ENCODE peak calls at places on chromosome 9, in ten cellular contexts. One of them, this sample, is unnamed.

GRCh38 chr9:127742435-127743088 is 7.5 kb upstream of the TOR2A start:
- DNase-seq in NCI-H1092: no peak
- DNase-seq in natural killer cell: no peak
- DNase-seq in lower lobe of right lung: no peak
- DNase-seq in RPMI8226: no peak
- DNase-seq in tibial nerve: no peak
- DNase-seq in tibial artery: no peak
- DNase-seq in activated T-helper 1 cell treated with Interleukin-2 at 50 U/mL for 16 hours: no peak
- DNase-seq in KG1: no peak
- DNase-seq in HS-5: peak; percentile 30
- DNase-seq in this sample: no peak

GRCh38 chr9:14231196-14231990 is 82.5 kb downstream of the NFIB start:
- DNase-seq in tibial artery: no peak
- DNase-seq in lower lobe of right lung: no peak
- DNase-seq in RPMI8226: no peak
- DNase-seq in natural killer cell: no peak
- DNase-seq in activated T-helper 1 cell treated with Interleukin-2 at 50 U/mL for 16 hours: no peak
- DNase-seq in tibial nerve: no peak
- DNase-seq in KG1: no peak
- DNase-seq in HS-5: no peak
- DNase-seq in NCI-H1092: no peak
- DNase-seq in this sample: no peak

GRCh38 chr9:120899490-120900037 is 22.6 kb upstream of the PHF19 start:
- DNase-seq in lower lobe of right lung: no peak
- DNase-seq in NCI-H1092: no peak
- DNase-seq in natural killer cell: no peak
- DNase-seq in RPMI8226: no peak
- DNase-seq in HS-5: no peak
- DNase-seq in tibial nerve: no peak
- DNase-seq in tibial artery: no peak
- DNase-seq in activated T-helper 1 cell treated with Interleukin-2 at 50 U/mL for 16 hours: no peak
- DNase-seq in KG1: no peak
- DNase-seq in this sample: no peak

GRCh38 chr9:97866300-97866699 is 13.3 kb downstream of the FOXE1 start:
- DNase-seq in activated T-helper 1 cell treated with Interleukin-2 at 50 U/mL for 16 hours: no peak
- DNase-seq in lower lobe of right lung: no peak
- DNase-seq in HS-5: no peak
- DNase-seq in NCI-H1092: no peak
- DNase-seq in RPMI8226: no peak
- DNase-seq in tibial artery: no peak
- DNase-seq in tibial nerve: no peak
- DNase-seq in natural killer cell: no peak
- DNase-seq in KG1: no peak
- DNase-seq in this sample: no peak

GRCh38 chr9:111975709-111976108 is 79.1 kb downstream of the UGCG start:
- DNase-seq in activated T-helper 1 cell treated with Interleukin-2 at 50 U/mL for 16 hours: peak; percentile 2
- DNase-seq in RPMI8226: peak; percentile 69
- DNase-seq in tibial artery: peak; percentile 37
- DNase-seq in lower lobe of right lung: peak; percentile 62
- DNase-seq in tibial nerve: no peak
- DNase-seq in KG1: no peak
- DNase-seq in NCI-H1092: peak; percentile 48
- DNase-seq in natural killer cell: no peak
- DNase-seq in HS-5: no peak
- DNase-seq in this sample: no peak

GRCh38 chr9:84897362-84898094 is 228.0 kb downstream of the NTRK2 start:
- DNase-seq in tibial artery: no peak
- DNase-seq in HS-5: no peak
- DNase-seq in lower lobe of right lung: no peak
- DNase-seq in natural killer cell: no peak
- DNase-seq in activated T-helper 1 cell treated with Interleukin-2 at 50 U/mL for 16 hours: no peak
- DNase-seq in NCI-H1092: no peak
- DNase-seq in KG1: no peak
- DNase-seq in RPMI8226: no peak
- DNase-seq in tibial nerve: no peak
- DNase-seq in this sample: no peak

GRCh38 chr9:5879419-5880181 is 11.1 kb upstream of the MLANA start:
- DNase-seq in tibial artery: no peak
- DNase-seq in RPMI8226: no peak
- DNase-seq in KG1: no peak
- DNase-seq in activated T-helper 1 cell treated with Interleukin-2 at 50 U/mL for 16 hours: no peak
- DNase-seq in NCI-H1092: no peak
- DNase-seq in lower lobe of right lung: no peak
- DNase-seq in natural killer cell: no peak
- DNase-seq in tibial nerve: no peak
- DNase-seq in HS-5: peak; percentile 80
- DNase-seq in this sample: no peak

GRCh38 chr9:87502446-87503232 is 5.0 kb downstream of the DAPK1 start:
- DNase-seq in RPMI8226: no peak
- DNase-seq in lower lobe of right lung: peak; percentile 80
- DNase-seq in tibial nerve: no peak
- DNase-seq in natural killer cell: no peak
- DNase-seq in activated T-helper 1 cell treated with Interleukin-2 at 50 U/mL for 16 hours: no peak
- DNase-seq in tibial artery: no peak
- DNase-seq in NCI-H1092: no peak
- DNase-seq in HS-5: no peak
- DNase-seq in KG1: no peak
- DNase-seq in this sample: no peak

GRCh38 chr9:18978188-18978587 is 54.8 kb downstream of the SAXO1 start:
- DNase-seq in HS-5: no peak
- DNase-seq in tibial artery: no peak
- DNase-seq in NCI-H1092: no peak
- DNase-seq in tibial nerve: no peak
- DNase-seq in RPMI8226: no peak
- DNase-seq in lower lobe of right lung: no peak
- DNase-seq in natural killer cell: no peak
- DNase-seq in activated T-helper 1 cell treated with Interleukin-2 at 50 U/mL for 16 hours: no peak
- DNase-seq in KG1: no peak
- DNase-seq in this sample: no peak

GRCh38 chr9:93207326-93207814 is 23.4 kb downstream of the WNK2 start:
- DNase-seq in HS-5: no peak
- DNase-seq in RPMI8226: no peak
- DNase-seq in lower lobe of right lung: peak; percentile 40
- DNase-seq in KG1: no peak
- DNase-seq in NCI-H1092: peak; percentile 74
- DNase-seq in activated T-helper 1 cell treated with Interleukin-2 at 50 U/mL for 16 hours: no peak
- DNase-seq in natural killer cell: no peak
- DNase-seq in tibial nerve: peak; percentile 35
- DNase-seq in tibial artery: peak; percentile 80
- DNase-seq in this sample: peak; percentile 63

GRCh38 chr9:97763884-97764283 is 66.7 kb upstream of the XPA start:
- DNase-seq in activated T-helper 1 cell treated with Interleukin-2 at 50 U/mL for 16 hours: no peak
- DNase-seq in NCI-H1092: no peak
- DNase-seq in tibial nerve: no peak
- DNase-seq in lower lobe of right lung: no peak
- DNase-seq in RPMI8226: no peak
- DNase-seq in KG1: no peak
- DNase-seq in natural killer cell: no peak
- DNase-seq in HS-5: no peak
- DNase-seq in tibial artery: no peak
- DNase-seq in this sample: no peak

GRCh38 chr9:87386490-87386889 is 111.2 kb upstream of the DAPK1 start:
- DNase-seq in lower lobe of right lung: no peak
- DNase-seq in NCI-H1092: no peak
- DNase-seq in tibial nerve: no peak
- DNase-seq in HS-5: no peak
- DNase-seq in natural killer cell: no peak
- DNase-seq in RPMI8226: no peak
- DNase-seq in KG1: no peak
- DNase-seq in activated T-helper 1 cell treated with Interleukin-2 at 50 U/mL for 16 hours: no peak
- DNase-seq in tibial artery: no peak
- DNase-seq in this sample: no peak

GRCh38 chr9:13049223-13049622 is 230.3 kb downstream of the MPDZ start:
- DNase-seq in natural killer cell: no peak
- DNase-seq in KG1: no peak
- DNase-seq in lower lobe of right lung: no peak
- DNase-seq in tibial artery: no peak
- DNase-seq in tibial nerve: no peak
- DNase-seq in RPMI8226: no peak
- DNase-seq in NCI-H1092: peak; percentile 92
- DNase-seq in activated T-helper 1 cell treated with Interleukin-2 at 50 U/mL for 16 hours: no peak
- DNase-seq in HS-5: no peak
- DNase-seq in this sample: peak; percentile 54

GRCh38 chr9:134469041-134469875 is 143.0 kb downstream of the RXRA start:
- DNase-seq in RPMI8226: no peak
- DNase-seq in natural killer cell: no peak
- DNase-seq in KG1: no peak
- DNase-seq in lower lobe of right lung: peak; percentile 78
- DNase-seq in NCI-H1092: no peak
- DNase-seq in HS-5: no peak
- DNase-seq in tibial artery: peak; percentile 83
- DNase-seq in activated T-helper 1 cell treated with Interleukin-2 at 50 U/mL for 16 hours: no peak
- DNase-seq in tibial nerve: peak; percentile 21
- DNase-seq in this sample: no peak

GRCh38 chr9:131722260-131722659 is 17.6 kb downstream of the RAPGEF1 start:
- DNase-seq in tibial artery: no peak
- DNase-seq in lower lobe of right lung: no peak
- DNase-seq in activated T-helper 1 cell treated with Interleukin-2 at 50 U/mL for 16 hours: no peak
- DNase-seq in natural killer cell: no peak
- DNase-seq in KG1: no peak
- DNase-seq in NCI-H1092: peak; percentile 70
- DNase-seq in tibial nerve: no peak
- DNase-seq in HS-5: no peak
- DNase-seq in RPMI8226: peak; percentile 74
- DNase-seq in this sample: no peak

GRCh38 chr9:1217076-1217475 is 166.9 kb downstream of the DMRT2 start:
- DNase-seq in tibial artery: no peak
- DNase-seq in activated T-helper 1 cell treated with Interleukin-2 at 50 U/mL for 16 hours: no peak
- DNase-seq in tibial nerve: no peak
- DNase-seq in RPMI8226: no peak
- DNase-seq in lower lobe of right lung: no peak
- DNase-seq in KG1: no peak
- DNase-seq in NCI-H1092: no peak
- DNase-seq in natural killer cell: no peak
- DNase-seq in HS-5: no peak
- DNase-seq in this sample: no peak

GRCh38 chr9:135701067-135701967 is 668 bp upstream of the KCNT1 start:
- DNase-seq in tibial nerve: no peak
- DNase-seq in lower lobe of right lung: no peak
- DNase-seq in tibial artery: no peak
- DNase-seq in KG1: no peak
- DNase-seq in natural killer cell: peak; percentile 22
- DNase-seq in HS-5: no peak
- DNase-seq in activated T-helper 1 cell treated with Interleukin-2 at 50 U/mL for 16 hours: no peak
- DNase-seq in RPMI8226: no peak
- DNase-seq in NCI-H1092: no peak
- DNase-seq in this sample: no peak

GRCh38 chr9:123912167-123912897 is 17.6 kb downstream of the DENND1A start:
- DNase-seq in lower lobe of right lung: no peak
- DNase-seq in tibial artery: no peak
- DNase-seq in NCI-H1092: no peak
- DNase-seq in KG1: no peak
- DNase-seq in activated T-helper 1 cell treated with Interleukin-2 at 50 U/mL for 16 hours: no peak
- DNase-seq in tibial nerve: no peak
- DNase-seq in natural killer cell: no peak
- DNase-seq in HS-5: no peak
- DNase-seq in RPMI8226: no peak
- DNase-seq in this sample: no peak

GRCh38 chr9:109238677-109239076 is 71.6 kb upstream of the FRRS1L start:
- DNase-seq in KG1: no peak
- DNase-seq in HS-5: no peak
- DNase-seq in lower lobe of right lung: no peak
- DNase-seq in activated T-helper 1 cell treated with Interleukin-2 at 50 U/mL for 16 hours: no peak
- DNase-seq in RPMI8226: no peak
- DNase-seq in tibial nerve: no peak
- DNase-seq in natural killer cell: no peak
- DNase-seq in tibial artery: no peak
- DNase-seq in NCI-H1092: no peak
- DNase-seq in this sample: no peak

GRCh38 chr9:130680836-130681768 is 12.5 kb upstream of the EXOSC2 start:
- DNase-seq in tibial artery: peak; percentile 82
- DNase-seq in tibial nerve: no peak
- DNase-seq in KG1: no peak
- DNase-seq in activated T-helper 1 cell treated with Interleukin-2 at 50 U/mL for 16 hours: peak; percentile 29
- DNase-seq in natural killer cell: peak; percentile 56
- DNase-seq in RPMI8226: peak; percentile 95
- DNase-seq in NCI-H1092: peak; percentile 58
- DNase-seq in lower lobe of right lung: peak; percentile 88
- DNase-seq in HS-5: peak; percentile 79
- DNase-seq in this sample: peak; percentile 45

GRCh38 chr9:125534934-125535701 is 171.9 kb downstream of the MAPKAP1 start:
- DNase-seq in tibial artery: no peak
- DNase-seq in NCI-H1092: no peak
- DNase-seq in natural killer cell: no peak
- DNase-seq in lower lobe of right lung: no peak
- DNase-seq in activated T-helper 1 cell treated with Interleukin-2 at 50 U/mL for 16 hours: no peak
- DNase-seq in KG1: no peak
- DNase-seq in HS-5: no peak
- DNase-seq in RPMI8226: no peak
- DNase-seq in tibial nerve: no peak
- DNase-seq in this sample: no peak

GRCh38 chr9:105760053-105760452 is 65.7 kb downstream of the TMEM38B start:
- DNase-seq in HS-5: peak; percentile 5
- DNase-seq in RPMI8226: no peak
- DNase-seq in natural killer cell: no peak
- DNase-seq in NCI-H1092: no peak
- DNase-seq in tibial nerve: no peak
- DNase-seq in activated T-helper 1 cell treated with Interleukin-2 at 50 U/mL for 16 hours: no peak
- DNase-seq in KG1: no peak
- DNase-seq in tibial artery: no peak
- DNase-seq in lower lobe of right lung: no peak
- DNase-seq in this sample: no peak

GRCh38 chr9:86562691-86563090 is 208.5 kb upstream of the TUT7 start:
- DNase-seq in tibial artery: no peak
- DNase-seq in NCI-H1092: no peak
- DNase-seq in tibial nerve: no peak
- DNase-seq in natural killer cell: no peak
- DNase-seq in HS-5: no peak
- DNase-seq in KG1: no peak
- DNase-seq in activated T-helper 1 cell treated with Interleukin-2 at 50 U/mL for 16 hours: no peak
- DNase-seq in lower lobe of right lung: no peak
- DNase-seq in RPMI8226: no peak
- DNase-seq in this sample: no peak

GRCh38 chr9:124810513-124811355 is 33.8 kb downstream of the OLFML2A start:
- DNase-seq in activated T-helper 1 cell treated with Interleukin-2 at 50 U/mL for 16 hours: no peak
- DNase-seq in lower lobe of right lung: no peak
- DNase-seq in KG1: no peak
- DNase-seq in tibial artery: no peak
- DNase-seq in natural killer cell: no peak
- DNase-seq in HS-5: no peak
- DNase-seq in tibial nerve: no peak
- DNase-seq in RPMI8226: no peak
- DNase-seq in NCI-H1092: no peak
- DNase-seq in this sample: no peak

GRCh38 chr9:2876726-2877125 is 32.8 kb upstream of the PUM3 start:
- DNase-seq in tibial artery: no peak
- DNase-seq in HS-5: no peak
- DNase-seq in natural killer cell: no peak
- DNase-seq in RPMI8226: no peak
- DNase-seq in activated T-helper 1 cell treated with Interleukin-2 at 50 U/mL for 16 hours: no peak
- DNase-seq in KG1: no peak
- DNase-seq in lower lobe of right lung: no peak
- DNase-seq in tibial nerve: no peak
- DNase-seq in NCI-H1092: no peak
- DNase-seq in this sample: no peak

GRCh38 chr9:92894711-92895362 is 17.0 kb upstream of the ZNF484 start:
- DNase-seq in tibial artery: peak; percentile 56
- DNase-seq in natural killer cell: no peak
- DNase-seq in NCI-H1092: no peak
- DNase-seq in lower lobe of right lung: no peak
- DNase-seq in RPMI8226: no peak
- DNase-seq in KG1: no peak
- DNase-seq in activated T-helper 1 cell treated with Interleukin-2 at 50 U/mL for 16 hours: no peak
- DNase-seq in HS-5: no peak
- DNase-seq in tibial nerve: no peak
- DNase-seq in this sample: no peak

GRCh38 chr9:131095666-131096489 is 453 bp upstream of the AIF1L start:
- DNase-seq in NCI-H1092: peak; percentile 46
- DNase-seq in RPMI8226: peak; percentile 72
- DNase-seq in tibial nerve: no peak
- DNase-seq in KG1: no peak
- DNase-seq in natural killer cell: no peak
- DNase-seq in HS-5: no peak
- DNase-seq in lower lobe of right lung: no peak
- DNase-seq in activated T-helper 1 cell treated with Interleukin-2 at 50 U/mL for 16 hours: no peak
- DNase-seq in tibial artery: no peak
- DNase-seq in this sample: no peak

GRCh38 chr9:63816742-63817621 is 1468.0 kb downstream of the FOXD4L5 start:
- DNase-seq in KG1: no peak
- DNase-seq in NCI-H1092: no peak
- DNase-seq in tibial artery: peak; percentile 83
- DNase-seq in natural killer cell: peak; percentile 31
- DNase-seq in HS-5: peak; percentile 30
- DNase-seq in tibial nerve: peak; percentile 61
- DNase-seq in lower lobe of right lung: peak; percentile 95
- DNase-seq in RPMI8226: peak; percentile 63
- DNase-seq in activated T-helper 1 cell treated with Interleukin-2 at 50 U/mL for 16 hours: peak; percentile 43
- DNase-seq in this sample: no peak

This sample was measured in NCI-H1417 treated with DMSO at 0.1 percent for 48 hours.